ENCODE peak calls at places on chromosomes 1 and 21, in six cellular contexts. One of them, this sample, is unnamed.

GRCh38 chr1:10237157-10237539 is 26.8 kb downstream of the KIF1B start:
- DNase-seq in NCI-H1092 treated with DMSO at 0.1 percent for 48 hours: no peak
- DNase-seq in T-helper 9 cell: no peak
- DNase-seq in SW480: no peak
- DNase-seq in activated T-cell treated with anti-CD3 and anti-CD28 coated beads, Interleukin-2, amount 50 U/mL, for 24 hours: no peak
- DNase-seq in activated CD8-positive, alpha-beta memory T cell treated with anti-CD3 and anti-CD28 coated beads, Interleukin-2, amount 50 U/mL, for 48 hours: no peak
- DNase-seq in this sample: no peak

GRCh38 chr21:23968722-23969647 is 1638.3 kb downstream of the MRPL39 start:
- DNase-seq in NCI-H1092 treated with DMSO at 0.1 percent for 48 hours: peak
- DNase-seq in T-helper 9 cell: peak
- DNase-seq in SW480: peak
- DNase-seq in activated T-cell treated with anti-CD3 and anti-CD28 coated beads, Interleukin-2, amount 50 U/mL, for 24 hours: peak
- DNase-seq in activated CD8-positive, alpha-beta memory T cell treated with anti-CD3 and anti-CD28 coated beads, Interleukin-2, amount 50 U/mL, for 48 hours: peak
- DNase-seq in this sample: no peak

GRCh38 chr1:7048395-7048794 is 263.1 kb downstream of the CAMTA1 start:
- DNase-seq in NCI-H1092 treated with DMSO at 0.1 percent for 48 hours: no peak
- DNase-seq in T-helper 9 cell: no peak
- DNase-seq in SW480: no peak
- DNase-seq in activated T-cell treated with anti-CD3 and anti-CD28 coated beads, Interleukin-2, amount 50 U/mL, for 24 hours: no peak
- DNase-seq in activated CD8-positive, alpha-beta memory T cell treated with anti-CD3 and anti-CD28 coated beads, Interleukin-2, amount 50 U/mL, for 48 hours: no peak
- DNase-seq in this sample: no peak

GRCh38 chr21:40377135-40377534 is 469.8 kb downstream of the DSCAM start:
- DNase-seq in NCI-H1092 treated with DMSO at 0.1 percent for 48 hours: no peak
- DNase-seq in T-helper 9 cell: no peak
- DNase-seq in SW480: no peak
- DNase-seq in activated T-cell treated with anti-CD3 and anti-CD28 coated beads, Interleukin-2, amount 50 U/mL, for 24 hours: no peak
- DNase-seq in activated CD8-positive, alpha-beta memory T cell treated with anti-CD3 and anti-CD28 coated beads, Interleukin-2, amount 50 U/mL, for 48 hours: no peak
- DNase-seq in this sample: no peak

GRCh38 chr1:14304381-14304865 is 294.1 kb upstream of the KAZN start:
- DNase-seq in NCI-H1092 treated with DMSO at 0.1 percent for 48 hours: no peak
- DNase-seq in T-helper 9 cell: no peak
- DNase-seq in SW480: no peak
- DNase-seq in activated T-cell treated with anti-CD3 and anti-CD28 coated beads, Interleukin-2, amount 50 U/mL, for 24 hours: no peak
- DNase-seq in activated CD8-positive, alpha-beta memory T cell treated with anti-CD3 and anti-CD28 coated beads, Interleukin-2, amount 50 U/mL, for 48 hours: no peak
- DNase-seq in this sample: no peak

GRCh38 chr1:21489146-21489545 is 20.1 kb upstream of the ALPL start:
- DNase-seq in NCI-H1092 treated with DMSO at 0.1 percent for 48 hours: no peak
- DNase-seq in T-helper 9 cell: no peak
- DNase-seq in SW480: no peak
- DNase-seq in activated T-cell treated with anti-CD3 and anti-CD28 coated beads, Interleukin-2, amount 50 U/mL, for 24 hours: no peak
- DNase-seq in activated CD8-positive, alpha-beta memory T cell treated with anti-CD3 and anti-CD28 coated beads, Interleukin-2, amount 50 U/mL, for 48 hours: no peak
- DNase-seq in this sample: no peak

GRCh38 chr21:29334717-29335428 is 36.2 kb downstream of the BACH1 start:
- DNase-seq in NCI-H1092 treated with DMSO at 0.1 percent for 48 hours: no peak
- DNase-seq in T-helper 9 cell: no peak
- DNase-seq in SW480: no peak
- DNase-seq in activated T-cell treated with anti-CD3 and anti-CD28 coated beads, Interleukin-2, amount 50 U/mL, for 24 hours: no peak
- DNase-seq in activated CD8-positive, alpha-beta memory T cell treated with anti-CD3 and anti-CD28 coated beads, Interleukin-2, amount 50 U/mL, for 48 hours: no peak
- DNase-seq in this sample: no peak

GRCh38 chr1:88935522-88936222 is 44.3 kb upstream of the GTF2B start:
- DNase-seq in NCI-H1092 treated with DMSO at 0.1 percent for 48 hours: peak
- DNase-seq in T-helper 9 cell: no peak
- DNase-seq in SW480: peak
- DNase-seq in activated T-cell treated with anti-CD3 and anti-CD28 coated beads, Interleukin-2, amount 50 U/mL, for 24 hours: no peak
- DNase-seq in activated CD8-positive, alpha-beta memory T cell treated with anti-CD3 and anti-CD28 coated beads, Interleukin-2, amount 50 U/mL, for 48 hours: no peak
- DNase-seq in this sample: peak

GRCh38 chr21:44443291-44443890 is 11.9 kb upstream of the LRRC3 start:
- DNase-seq in NCI-H1092 treated with DMSO at 0.1 percent for 48 hours: no peak
- DNase-seq in T-helper 9 cell: no peak
- DNase-seq in SW480: no peak
- DNase-seq in activated T-cell treated with anti-CD3 and anti-CD28 coated beads, Interleukin-2, amount 50 U/mL, for 24 hours: no peak
- DNase-seq in activated CD8-positive, alpha-beta memory T cell treated with anti-CD3 and anti-CD28 coated beads, Interleukin-2, amount 50 U/mL, for 48 hours: no peak
- DNase-seq in this sample: no peak

GRCh38 chr1:160205242-160205973 is at the start of gene PEA15:
- DNase-seq in NCI-H1092 treated with DMSO at 0.1 percent for 48 hours: peak
- DNase-seq in T-helper 9 cell: peak
- DNase-seq in SW480: peak
- DNase-seq in activated T-cell treated with anti-CD3 and anti-CD28 coated beads, Interleukin-2, amount 50 U/mL, for 24 hours: peak
- DNase-seq in activated CD8-positive, alpha-beta memory T cell treated with anti-CD3 and anti-CD28 coated beads, Interleukin-2, amount 50 U/mL, for 48 hours: peak
- DNase-seq in this sample: peak

GRCh38 chr1:7570311-7570710 is 200.8 kb upstream of the VAMP3 start:
- DNase-seq in NCI-H1092 treated with DMSO at 0.1 percent for 48 hours: no peak
- DNase-seq in T-helper 9 cell: no peak
- DNase-seq in SW480: no peak
- DNase-seq in activated T-cell treated with anti-CD3 and anti-CD28 coated beads, Interleukin-2, amount 50 U/mL, for 24 hours: no peak
- DNase-seq in activated CD8-positive, alpha-beta memory T cell treated with anti-CD3 and anti-CD28 coated beads, Interleukin-2, amount 50 U/mL, for 48 hours: no peak
- DNase-seq in this sample: no peak

GRCh38 chr1:150808851-150809250 is 791 bp upstream of the CTSK start:
- DNase-seq in NCI-H1092 treated with DMSO at 0.1 percent for 48 hours: no peak
- DNase-seq in T-helper 9 cell: no peak
- DNase-seq in SW480: no peak
- DNase-seq in activated T-cell treated with anti-CD3 and anti-CD28 coated beads, Interleukin-2, amount 50 U/mL, for 24 hours: no peak
- DNase-seq in activated CD8-positive, alpha-beta memory T cell treated with anti-CD3 and anti-CD28 coated beads, Interleukin-2, amount 50 U/mL, for 48 hours: no peak
- DNase-seq in this sample: no peak

GRCh38 chr1:45730075-45730779 is 20.2 kb downstream of the IPP start:
- DNase-seq in NCI-H1092 treated with DMSO at 0.1 percent for 48 hours: no peak
- DNase-seq in T-helper 9 cell: no peak
- DNase-seq in SW480: no peak
- DNase-seq in activated T-cell treated with anti-CD3 and anti-CD28 coated beads, Interleukin-2, amount 50 U/mL, for 24 hours: no peak
- DNase-seq in activated CD8-positive, alpha-beta memory T cell treated with anti-CD3 and anti-CD28 coated beads, Interleukin-2, amount 50 U/mL, for 48 hours: no peak
- DNase-seq in this sample: no peak

GRCh38 chr1:97792655-97793054 is 128.2 kb downstream of the DPYD start:
- DNase-seq in NCI-H1092 treated with DMSO at 0.1 percent for 48 hours: no peak
- DNase-seq in T-helper 9 cell: no peak
- DNase-seq in SW480: no peak
- DNase-seq in activated T-cell treated with anti-CD3 and anti-CD28 coated beads, Interleukin-2, amount 50 U/mL, for 24 hours: no peak
- DNase-seq in activated CD8-positive, alpha-beta memory T cell treated with anti-CD3 and anti-CD28 coated beads, Interleukin-2, amount 50 U/mL, for 48 hours: no peak
- DNase-seq in this sample: no peak

GRCh38 chr1:177172331-177172730 is 1.6 kb downstream of the BRINP2 start:
- DNase-seq in NCI-H1092 treated with DMSO at 0.1 percent for 48 hours: no peak
- DNase-seq in T-helper 9 cell: no peak
- DNase-seq in SW480: no peak
- DNase-seq in activated T-cell treated with anti-CD3 and anti-CD28 coated beads, Interleukin-2, amount 50 U/mL, for 24 hours: no peak
- DNase-seq in activated CD8-positive, alpha-beta memory T cell treated with anti-CD3 and anti-CD28 coated beads, Interleukin-2, amount 50 U/mL, for 48 hours: no peak
- DNase-seq in this sample: no peak

GRCh38 chr1:43466403-43466802 is 12.7 kb upstream of the HYI start:
- DNase-seq in NCI-H1092 treated with DMSO at 0.1 percent for 48 hours: no peak
- DNase-seq in T-helper 9 cell: no peak
- DNase-seq in SW480: no peak
- DNase-seq in activated T-cell treated with anti-CD3 and anti-CD28 coated beads, Interleukin-2, amount 50 U/mL, for 24 hours: no peak
- DNase-seq in activated CD8-positive, alpha-beta memory T cell treated with anti-CD3 and anti-CD28 coated beads, Interleukin-2, amount 50 U/mL, for 48 hours: no peak
- DNase-seq in this sample: no peak

GRCh38 chr1:46166521-46167462 is 8.1 kb upstream of the TSPAN1 start:
- DNase-seq in NCI-H1092 treated with DMSO at 0.1 percent for 48 hours: no peak
- DNase-seq in T-helper 9 cell: peak
- DNase-seq in SW480: no peak
- DNase-seq in activated T-cell treated with anti-CD3 and anti-CD28 coated beads, Interleukin-2, amount 50 U/mL, for 24 hours: peak
- DNase-seq in activated CD8-positive, alpha-beta memory T cell treated with anti-CD3 and anti-CD28 coated beads, Interleukin-2, amount 50 U/mL, for 48 hours: peak
- DNase-seq in this sample: peak

GRCh38 chr1:192489046-192489445 is 86.5 kb upstream of the RGS1 start:
- DNase-seq in NCI-H1092 treated with DMSO at 0.1 percent for 48 hours: no peak
- DNase-seq in T-helper 9 cell: no peak
- DNase-seq in SW480: no peak
- DNase-seq in activated T-cell treated with anti-CD3 and anti-CD28 coated beads, Interleukin-2, amount 50 U/mL, for 24 hours: no peak
- DNase-seq in activated CD8-positive, alpha-beta memory T cell treated with anti-CD3 and anti-CD28 coated beads, Interleukin-2, amount 50 U/mL, for 48 hours: no peak
- DNase-seq in this sample: no peak

GRCh38 chr1:169779970-169780369 is 14.7 kb downstream of the METTL18 start:
- DNase-seq in NCI-H1092 treated with DMSO at 0.1 percent for 48 hours: no peak
- DNase-seq in T-helper 9 cell: no peak
- DNase-seq in SW480: no peak
- DNase-seq in activated T-cell treated with anti-CD3 and anti-CD28 coated beads, Interleukin-2, amount 50 U/mL, for 24 hours: no peak
- DNase-seq in activated CD8-positive, alpha-beta memory T cell treated with anti-CD3 and anti-CD28 coated beads, Interleukin-2, amount 50 U/mL, for 48 hours: no peak
- DNase-seq in this sample: no peak

GRCh38 chr1:241926141-241926540 is 31.4 kb upstream of the BECN2 start:
- DNase-seq in NCI-H1092 treated with DMSO at 0.1 percent for 48 hours: no peak
- DNase-seq in T-helper 9 cell: no peak
- DNase-seq in SW480: no peak
- DNase-seq in activated T-cell treated with anti-CD3 and anti-CD28 coated beads, Interleukin-2, amount 50 U/mL, for 24 hours: no peak
- DNase-seq in activated CD8-positive, alpha-beta memory T cell treated with anti-CD3 and anti-CD28 coated beads, Interleukin-2, amount 50 U/mL, for 48 hours: no peak
- DNase-seq in this sample: no peak

GRCh38 chr1:236733654-236734053 is 47.4 kb downstream of the ACTN2 start:
- DNase-seq in NCI-H1092 treated with DMSO at 0.1 percent for 48 hours: no peak
- DNase-seq in T-helper 9 cell: no peak
- DNase-seq in SW480: no peak
- DNase-seq in activated T-cell treated with anti-CD3 and anti-CD28 coated beads, Interleukin-2, amount 50 U/mL, for 24 hours: no peak
- DNase-seq in activated CD8-positive, alpha-beta memory T cell treated with anti-CD3 and anti-CD28 coated beads, Interleukin-2, amount 50 U/mL, for 48 hours: no peak
- DNase-seq in this sample: no peak

This sample was measured in GM18507.